ENCODE peak calls at places on chromosomes 2 and 18, in four cellular contexts. One of them, this sample, is unnamed.

GRCh38 chr2:217743980-217744761 is 258.6 kb downstream of the TNS1 start:
- DNase-seq in fibroblast of the conjunctiva: peak
- DNase-seq in G401: peak
- DNase-seq in NCI-H1092: no peak
- DNase-seq in this sample: no peak

GRCh38 chr2:238747557-238747956 is 100.3 kb upstream of the TWIST2 start:
- DNase-seq in fibroblast of the conjunctiva: no peak
- DNase-seq in G401: no peak
- DNase-seq in NCI-H1092: no peak
- DNase-seq in this sample: no peak

GRCh38 chr2:149041482-149041881 is 3.0 kb downstream of the LYPD6B start:
- DNase-seq in fibroblast of the conjunctiva: no peak
- DNase-seq in G401: no peak
- DNase-seq in NCI-H1092: no peak
- DNase-seq in this sample: no peak

GRCh38 chr2:177030391-177031000 is 182.1 kb upstream of the HNRNPA3 start:
- DNase-seq in fibroblast of the conjunctiva: no peak
- DNase-seq in G401: peak
- DNase-seq in NCI-H1092: peak
- DNase-seq in this sample: no peak

GRCh38 chr18:30406728-30407127 is 635.8 kb downstream of the DSC3 start:
- DNase-seq in fibroblast of the conjunctiva: no peak
- DNase-seq in G401: no peak
- DNase-seq in NCI-H1092: no peak
- DNase-seq in this sample: peak

GRCh38 chr2:175203621-175204496 is 22.3 kb upstream of the ATP5MC3 start:
- DNase-seq in fibroblast of the conjunctiva: no peak
- DNase-seq in G401: peak
- DNase-seq in NCI-H1092: peak
- DNase-seq in this sample: no peak

GRCh38 chr2:8018956-8019355 is 662.9 kb upstream of the ID2 start:
- DNase-seq in fibroblast of the conjunctiva: no peak
- DNase-seq in G401: no peak
- DNase-seq in NCI-H1092: no peak
- DNase-seq in this sample: no peak

GRCh38 chr2:20487392-20488135 is 40.7 kb downstream of the RHOB start:
- DNase-seq in fibroblast of the conjunctiva: no peak
- DNase-seq in G401: peak
- DNase-seq in NCI-H1092: no peak
- DNase-seq in this sample: no peak

GRCh38 chr2:98560256-98560771 is 48.0 kb downstream of the COA5 start:
- DNase-seq in fibroblast of the conjunctiva: peak
- DNase-seq in G401: no peak
- DNase-seq in NCI-H1092: no peak
- DNase-seq in this sample: peak

GRCh38 chr2:222136106-222136630 is 162.6 kb downstream of the PAX3 start:
- DNase-seq in fibroblast of the conjunctiva: no peak
- DNase-seq in G401: no peak
- DNase-seq in NCI-H1092: no peak
- DNase-seq in this sample: no peak

GRCh38 chr2:108388045-108388444 is 10.3 kb downstream of the SULT1C4 start:
- DNase-seq in fibroblast of the conjunctiva: no peak
- DNase-seq in G401: no peak
- DNase-seq in NCI-H1092: no peak
- DNase-seq in this sample: no peak

GRCh38 chr2:13578547-13578946 is 861.8 kb downstream of the TRIB2 start:
- DNase-seq in fibroblast of the conjunctiva: no peak
- DNase-seq in G401: no peak
- DNase-seq in NCI-H1092: no peak
- DNase-seq in this sample: no peak

GRCh38 chr18:25633563-25633962 is 281.6 kb upstream of the ZNF521 start:
- DNase-seq in fibroblast of the conjunctiva: no peak
- DNase-seq in G401: no peak
- DNase-seq in NCI-H1092: no peak
- DNase-seq in this sample: no peak

GRCh38 chr18:61838521-61838920 is 54.3 kb downstream of the RNF152 start:
- DNase-seq in fibroblast of the conjunctiva: no peak
- DNase-seq in G401: no peak
- DNase-seq in NCI-H1092: no peak
- DNase-seq in this sample: no peak

GRCh38 chr2:43989549-43989948 is 6.2 kb downstream of the LRPPRC start:
- DNase-seq in fibroblast of the conjunctiva: no peak
- DNase-seq in G401: no peak
- DNase-seq in NCI-H1092: no peak
- DNase-seq in this sample: no peak

GRCh38 chr2:118705032-118705431 is 142.4 kb downstream of the EN1 start:
- DNase-seq in fibroblast of the conjunctiva: peak
- DNase-seq in G401: no peak
- DNase-seq in NCI-H1092: no peak
- DNase-seq in this sample: peak

GRCh38 chr2:12048551-12048950 is 302.1 kb downstream of the LPIN1 start:
- DNase-seq in fibroblast of the conjunctiva: no peak
- DNase-seq in G401: no peak
- DNase-seq in NCI-H1092: no peak
- DNase-seq in this sample: no peak

GRCh38 chr2:191626497-191627151 is 51.3 kb upstream of the NABP1 start:
- DNase-seq in fibroblast of the conjunctiva: no peak
- DNase-seq in G401: no peak
- DNase-seq in NCI-H1092: no peak
- DNase-seq in this sample: no peak

GRCh38 chr2:71922501-71923142 is 225.0 kb downstream of the CYP26B1 start:
- DNase-seq in fibroblast of the conjunctiva: no peak
- DNase-seq in G401: no peak
- DNase-seq in NCI-H1092: no peak
- DNase-seq in this sample: no peak

GRCh38 chr18:70276416-70277145 is 12.3 kb upstream of the SOCS6 start:
- DNase-seq in fibroblast of the conjunctiva: no peak
- DNase-seq in G401: no peak
- DNase-seq in NCI-H1092: no peak
- DNase-seq in this sample: no peak

GRCh38 chr18:12741351-12741750 is 38.5 kb downstream of the PSMG2 start:
- DNase-seq in fibroblast of the conjunctiva: peak
- DNase-seq in G401: no peak
- DNase-seq in NCI-H1092: no peak
- DNase-seq in this sample: peak

GRCh38 chr2:69538872-69539548 is 101.8 kb upstream of the NFU1 start:
- DNase-seq in fibroblast of the conjunctiva: no peak
- DNase-seq in G401: no peak
- DNase-seq in NCI-H1092: no peak
- DNase-seq in this sample: no peak

GRCh38 chr2:150162241-150162942 is 325.1 kb downstream of the RND3 start:
- DNase-seq in fibroblast of the conjunctiva: no peak
- DNase-seq in G401: no peak
- DNase-seq in NCI-H1092: no peak
- DNase-seq in this sample: no peak

GRCh38 chr2:207768168-207768890 is 1.4 kb downstream of the FZD5 start:
- DNase-seq in fibroblast of the conjunctiva: no peak
- DNase-seq in G401: no peak
- DNase-seq in NCI-H1092: no peak
- DNase-seq in this sample: no peak

GRCh38 chr2:236749346-236749745 is 179.7 kb downstream of the ACKR3 start:
- DNase-seq in fibroblast of the conjunctiva: no peak
- DNase-seq in G401: no peak
- DNase-seq in NCI-H1092: no peak
- DNase-seq in this sample: peak

This sample was measured in skeletal muscle cell.